ENCODE peak calls at places on chromosome 22, in six cellular contexts. I, C, Q, F, K and P are unnamed samples.

GRCh38 chr22:19868773-19869471 is 14.2 kb upstream of the GNB1L start:
- DNase-seq in I (no peak), C (no peak), Q (no peak), F (peak), K (no peak), P (peak)

GRCh38 chr22:36763576-36763975 is 12.3 kb downstream of the IFT27 start:
- DNase-seq in I (no peak), C (no peak), Q (no peak), F (no peak), K (no peak), P (peak)

GRCh38 chr22:49771266-49772065 is 56.2 kb downstream of the BRD1 start:
- DNase-seq in I (no peak), C (no peak), Q (no peak), F (no peak), K (no peak), P (no peak)

GRCh38 chr22:36292823-36293530 is 40.0 kb downstream of the APOL1 start:
- DNase-seq in I (no peak), C (no peak), Q (no peak), F (no peak), K (no peak), P (no peak)

GRCh38 chr22:44526431-44527115 is 28.5 kb upstream of the RTL6 start:
- DNase-seq in I (no peak), C (no peak), Q (no peak), F (peak), K (no peak), P (no peak)

GRCh38 chr22:30016596-30016995 is 63.7 kb upstream of the HORMAD2 start:
- DNase-seq in I (peak), C (no peak), Q (no peak), F (no peak), K (no peak), P (no peak)

GRCh38 chr22:45686004-45686403 is 14.4 kb downstream of the ATXN10 start:
- DNase-seq in I (peak), C (no peak), Q (no peak), F (no peak), K (no peak), P (no peak)

GRCh38 chr22:20741634-20742581 is 32.0 kb upstream of the SERPIND1 start:
- DNase-seq in I (peak), C (peak), Q (no peak), F (peak), K (no peak), P (no peak)

GRCh38 chr22:18104566-18104965 is 6.0 kb upstream of the TUBA8 start:
- DNase-seq in I (peak), C (no peak), Q (no peak), F (no peak), K (no peak), P (no peak)

GRCh38 chr22:42279425-42280020 is 9.1 kb upstream of the TCF20 start:
- DNase-seq in I (no peak), C (no peak), Q (no peak), F (no peak), K (no peak), P (peak)

GRCh38 chr22:47837703-47838102 is 1075.3 kb downstream of the TBC1D22A start:
- DNase-seq in I (no peak), C (no peak), Q (no peak), F (peak), K (no peak), P (no peak)

GRCh38 chr22:26890870-26891269 is 233.5 kb downstream of the MIAT start:
- DNase-seq in I (no peak), C (no peak), Q (no peak), F (peak), K (no peak), P (no peak)

GRCh38 chr22:46444390-46444854 is 93.0 kb downstream of the CELSR1 start:
- DNase-seq in I (no peak), C (no peak), Q (no peak), F (no peak), K (no peak), P (no peak)

GRCh38 chr22:47282366-47282765 is 519.9 kb downstream of the TBC1D22A start:
- DNase-seq in I (no peak), C (no peak), Q (no peak), F (no peak), K (no peak), P (no peak)

GRCh38 chr22:49310354-49310753 is 517.3 kb downstream of the BRD1 start:
- DNase-seq in I (no peak), C (no peak), Q (no peak), F (no peak), K (no peak), P (no peak)

GRCh38 chr22:48644997-48645396 is 1182.7 kb downstream of the BRD1 start:
- DNase-seq in I (no peak), C (no peak), Q (no peak), F (no peak), K (no peak), P (no peak)

GRCh38 chr22:30308518-30309230 is 18.1 kb downstream of the TBC1D10A start:
- DNase-seq in I (no peak), C (peak), Q (no peak), F (no peak), K (no peak), P (no peak)